ENCODE peak calls at places on chromosomes 12 and 14, in seven cellular contexts. U is A549, D is OCI-LY7, J is right lobe of liver, V is fibroblast of the aortic adventitia, B is brain microvascular endothelial cell, K is AG10803. C is an unnamed sample.

GRCh38 chr12:50533971-50534370 is 29.2 kb downstream of the DIP2B start:
- DNase-seq in V (no peak), B (no peak), D (no peak), J (no peak), U (no peak), K (peak), C (peak)

GRCh38 chr12:46214668-46215429 is 54.0 kb downstream of the SLC38A1 start:
- DNase-seq in U (no peak), D (peak), J (no peak), K (peak), V (no peak), B (no peak), C (no peak)

GRCh38 chr12:62259993-62260732 is at the start of gene USP15:
- DNase-seq in J (peak), U (peak), D (peak), B (peak), K (peak), V (peak), C (peak)

GRCh38 chr12:107134558-107134957 is 41.2 kb upstream of the CRY1 start:
- DNase-seq in J (no peak), B (no peak), U (peak), V (no peak), D (peak), K (no peak), C (no peak)

GRCh38 chr14:82710257-82710841 is 1176.7 kb upstream of the SEL1L start:
- DNase-seq in D (peak), J (peak), K (peak), U (peak), B (peak), V (peak), C (peak)

GRCh38 chr12:110993425-110993824 is 73.0 kb upstream of the MYL2 start:
- DNase-seq in U (peak), K (no peak), B (no peak), J (no peak), V (no peak), D (no peak), C (peak)

GRCh38 chr12:96131230-96131788 is 62.9 kb upstream of the ELK3 start:
- DNase-seq in J (no peak), D (no peak), K (no peak), U (no peak), B (no peak), V (no peak), C (no peak)

GRCh38 chr14:65866906-65867305 is 454.4 kb downstream of the FUT8 start:
- DNase-seq in U (no peak), J (no peak), B (no peak), V (peak), D (no peak), K (peak), C (no peak)

GRCh38 chr12:96201272-96202227 is 7.4 kb downstream of the ELK3 start:
- DNase-seq in B (no peak), K (no peak), U (no peak), D (no peak), V (no peak), J (no peak), C (no peak)

GRCh38 chr12:53613821-53614220 is 12.4 kb downstream of the ATF7 start:
- DNase-seq in D (no peak), B (no peak), K (peak), V (peak), J (no peak), U (no peak), C (peak)

GRCh38 chr12:99983721-99984258 is 946 bp downstream of the ANKS1B start:
- DNase-seq in U (peak), D (no peak), V (peak), B (no peak), J (no peak), K (no peak), C (peak)

GRCh38 chr14:105204931-105205717 is 24.0 kb upstream of the NUDT14 start:
- DNase-seq in V (no peak), U (no peak), B (no peak), J (peak), D (no peak), K (no peak), C (no peak)

DNA sequence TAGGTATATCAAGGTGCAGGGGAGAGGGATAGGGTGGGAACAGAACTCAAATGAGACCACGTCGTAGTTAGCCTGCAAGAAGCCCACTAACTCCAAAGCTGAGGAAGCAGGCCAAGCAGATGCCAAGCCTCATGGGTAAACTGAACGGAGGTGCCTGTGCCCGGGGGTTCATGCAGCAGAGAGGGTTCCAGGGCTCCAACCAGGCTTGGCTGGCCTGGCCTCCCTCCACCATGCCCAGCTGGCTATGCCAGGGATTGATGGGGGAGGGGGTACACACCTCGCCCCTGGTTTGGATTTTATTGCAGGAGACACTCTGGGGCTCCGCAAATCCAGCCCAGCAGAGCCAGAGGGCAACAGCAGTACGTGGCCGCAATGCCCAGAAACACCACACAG is 27.3 kb downstream of the PXN start:
- DNase-seq in D (no peak), V (no peak), U (no peak), B (no peak), K (no peak), J (no peak), C (no peak)
- H3K4me3 ChIP-seq in D (no peak), V (no peak), U (no peak), B (no peak), K (peak), J (no peak), C (no peak)

GRCh38 chr12:122889658-122890561 is 6.0 kb downstream of the VPS37B start:
- DNase-seq in B (no peak), U (no peak), K (no peak), D (no peak), V (no peak), J (no peak), C (no peak)
- TF ChIP-seq CTCF in B (no peak), U (no peak), K (no peak), D (no peak), V (no peak), J (no peak), C (no peak)

DNA sequence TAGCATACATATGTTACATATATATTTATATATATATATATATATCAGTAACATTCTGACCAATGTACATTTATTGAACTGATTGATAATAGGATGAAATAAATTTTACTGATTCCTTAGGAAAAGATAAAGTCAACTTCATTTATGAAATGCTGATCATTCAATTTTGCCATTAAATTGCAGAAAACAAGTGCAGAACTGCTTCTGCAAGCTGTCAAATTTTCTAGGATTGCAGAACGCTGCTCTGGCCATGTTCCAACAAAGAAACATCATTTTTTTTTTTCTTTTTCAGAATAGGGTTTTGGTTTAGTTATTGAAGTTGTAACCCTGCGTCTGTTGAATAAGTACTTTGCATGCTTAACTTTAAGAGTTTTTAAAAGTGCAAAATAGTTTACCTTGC is 475 bp downstream of the KERA start:
- DNase-seq in V (no peak), K (no peak), J (no peak), D (no peak), B (no peak), U (no peak), C (no peak)
- H3K4me3 ChIP-seq in V (no peak), K (no peak), J (no peak), D (no peak), B (no peak), U (no peak), C (no peak)

GRCh38 chr12:6072302-6072752 is 52.1 kb downstream of the VWF start:
- DNase-seq in J (no peak), B (peak), U (peak), D (no peak), V (peak), K (peak), C (peak)
- TF ChIP-seq CTCF in J (no peak), B (peak), U (no peak), D (no peak), V (peak), K (peak), C (peak)

GRCh38 chr12:94289551-94290312 is 141.4 kb downstream of the PLXNC1 start:
- DNase-seq in U (no peak), B (peak), V (peak), J (no peak), D (no peak), K (peak), C (peak)
- H3K4me3 ChIP-seq in U (no peak), B (no peak), V (no peak), J (no peak), D (no peak), K (peak), C (no peak)